ENCODE peak calls at places on chromosomes 2 and 18, in five cellular contexts. M is HepG2, G is A549, L is H1, P is tibial nerve. S is an unnamed sample.

GRCh38 chr18:55588001-55588875 is at the start of gene TCF4:
- DNase-seq in M (no peak), G (peak; percentile 12), L (peak; percentile 72), P (peak; percentile 42), S (peak; percentile 30)

GRCh38 chr2:85166021-85166420 is 32.8 kb downstream of the TCF7L1 start:
- DNase-seq in M (no peak), G (no peak), L (no peak), P (no peak), S (no peak)

GRCh38 chr18:50560681-50561629 is 1.1 kb downstream of the MAPK4 start:
- DNase-seq in M (no peak), G (no peak), L (peak; percentile 73), P (no peak), S (no peak)

GRCh38 chr2:231228974-231229373 is 30.5 kb downstream of the ARMC9 start:
- DNase-seq in M (no peak), G (no peak), L (no peak), P (no peak), S (no peak)

GRCh38 chr2:130891968-130892367 is 55.3 kb downstream of the ARHGEF4 start:
- DNase-seq in M (no peak), G (no peak), L (no peak), P (no peak), S (no peak)

GRCh38 chr2:198863655-198864054 is 594.1 kb downstream of the SATB2 start:
- DNase-seq in M (no peak), G (no peak), L (no peak), P (no peak), S (no peak)

GRCh38 chr2:88521445-88522070 is 69.1 kb upstream of the FOXI3 start:
- DNase-seq in M (no peak), G (no peak), L (no peak), P (no peak), S (no peak)

GRCh38 chr2:196961889-196962288 is 35.4 kb upstream of the PGAP1 start:
- DNase-seq in M (no peak), G (no peak), L (no peak), P (no peak), S (no peak)

GRCh38 chr2:54724150-54724559 is 693 bp downstream of the EML6 start:
- DNase-seq in M (no peak), G (no peak), L (no peak), P (no peak), S (no peak)

DNA sequence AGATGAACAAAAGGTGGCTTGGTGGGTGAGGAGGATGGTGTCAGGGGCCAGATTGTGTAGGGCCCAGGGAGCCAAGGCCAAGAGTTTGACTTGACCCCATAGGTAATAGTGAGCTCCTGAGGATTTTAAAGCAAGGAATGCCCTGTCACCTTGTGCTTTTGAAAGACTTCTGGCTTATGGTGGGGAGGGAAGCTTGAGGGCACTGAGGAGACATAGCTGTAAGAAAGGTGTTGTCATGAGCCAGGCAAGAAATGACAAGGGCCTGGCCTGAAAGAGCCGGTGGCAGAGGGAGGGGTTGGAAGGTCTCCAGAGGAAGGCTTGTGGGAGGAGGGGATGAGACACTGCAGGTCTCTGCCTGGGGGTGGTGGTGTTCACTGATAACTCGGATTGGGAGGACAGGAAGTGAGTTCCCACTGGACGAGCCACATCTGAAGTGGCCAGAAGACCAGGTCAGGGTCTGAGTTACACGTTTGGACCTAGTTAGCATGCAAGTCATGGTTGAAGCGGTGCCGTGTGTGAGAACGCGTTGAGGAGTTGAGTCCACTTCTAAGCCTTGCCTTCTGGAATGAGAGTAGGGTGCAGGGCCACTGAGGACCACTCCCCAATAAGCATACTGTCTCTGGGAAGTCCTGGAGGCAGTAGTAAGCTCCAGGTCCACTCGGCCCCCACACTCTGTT is 64.3 kb downstream of the TET3 start:
- DNase-seq in M (no peak), G (no peak), L (no peak), P (no peak), S (no peak)
- TF ChIP-seq EP300 in M (no peak), G (no peak), L (no peak), P (no peak), S (no peak)

GRCh38 chr2:136131961-136132839 is 14.3 kb upstream of the CXCR4 start:
- DNase-seq in M (no peak), G (no peak), L (no peak), P (no peak), S (peak; percentile 59)
- TF ChIP-seq EP300 in M (no peak), G (no peak), L (no peak), P (no peak), S (no peak)

GRCh38 chr2:219419331-219420197 is 1.4 kb downstream of the DES start:
- DNase-seq in M (no peak), G (no peak), L (no peak), P (no peak), S (no peak)

GRCh38 chr2:219417374-219417773 is 803 bp upstream of the DES start:
- DNase-seq in M (no peak), G (no peak), L (no peak), P (no peak), S (no peak)

GRCh38 chr2:219416938-219417337 is 1.2 kb upstream of the DES start:
- DNase-seq in M (no peak), G (no peak), L (no peak), P (no peak), S (no peak)

GRCh38 chr2:219418570-219419189 is 503 bp downstream of the DES start:
- DNase-seq in M (no peak), G (no peak), L (no peak), P (no peak), S (no peak)

DNA sequence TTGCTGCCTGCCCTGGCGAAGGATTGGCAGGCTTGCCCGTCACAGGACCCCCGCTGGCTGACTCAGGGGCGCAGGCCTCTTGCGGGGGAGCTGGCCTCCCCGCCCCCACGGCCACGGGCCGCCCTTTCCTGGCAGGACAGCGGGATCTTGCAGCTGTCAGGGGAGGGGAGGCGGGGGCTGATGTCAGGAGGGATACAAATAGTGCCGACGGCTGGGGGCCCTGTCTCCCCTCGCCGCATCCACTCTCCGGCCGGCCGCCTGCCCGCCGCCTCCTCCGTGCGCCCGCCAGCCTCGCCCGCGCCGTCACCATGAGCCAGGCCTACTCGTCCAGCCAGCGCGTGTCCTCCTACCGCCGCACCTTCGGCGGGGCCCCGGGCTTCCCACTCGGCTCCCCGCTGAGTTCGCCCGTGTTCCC is at the start of gene DES:
- DNase-seq in M (no peak), G (no peak), L (no peak), P (no peak), S (peak; percentile 52)
- TF ChIP-seq EP300 in M (no peak), G (no peak), L (no peak), P (no peak), S (peak; percentile 72)

GRCh38 chr2:190468814-190469569 is 60.8 kb downstream of the MFSD6 start:
- DNase-seq in M (peak; percentile 40), G (peak; percentile 39), L (no peak), P (peak; percentile 88), S (peak; percentile 83)
- TF ChIP-seq EP300 in M (no peak), G (no peak), L (no peak), P (no peak), S (peak; percentile 8)

GRCh38 chr2:149422337-149422990 is 92.1 kb downstream of the LYPD6 start:
- DNase-seq in M (no peak), G (no peak), L (no peak), P (no peak), S (no peak)
- TF ChIP-seq EP300 in M (no peak), G (no peak), L (no peak), P (no peak), S (no peak)

DNA sequence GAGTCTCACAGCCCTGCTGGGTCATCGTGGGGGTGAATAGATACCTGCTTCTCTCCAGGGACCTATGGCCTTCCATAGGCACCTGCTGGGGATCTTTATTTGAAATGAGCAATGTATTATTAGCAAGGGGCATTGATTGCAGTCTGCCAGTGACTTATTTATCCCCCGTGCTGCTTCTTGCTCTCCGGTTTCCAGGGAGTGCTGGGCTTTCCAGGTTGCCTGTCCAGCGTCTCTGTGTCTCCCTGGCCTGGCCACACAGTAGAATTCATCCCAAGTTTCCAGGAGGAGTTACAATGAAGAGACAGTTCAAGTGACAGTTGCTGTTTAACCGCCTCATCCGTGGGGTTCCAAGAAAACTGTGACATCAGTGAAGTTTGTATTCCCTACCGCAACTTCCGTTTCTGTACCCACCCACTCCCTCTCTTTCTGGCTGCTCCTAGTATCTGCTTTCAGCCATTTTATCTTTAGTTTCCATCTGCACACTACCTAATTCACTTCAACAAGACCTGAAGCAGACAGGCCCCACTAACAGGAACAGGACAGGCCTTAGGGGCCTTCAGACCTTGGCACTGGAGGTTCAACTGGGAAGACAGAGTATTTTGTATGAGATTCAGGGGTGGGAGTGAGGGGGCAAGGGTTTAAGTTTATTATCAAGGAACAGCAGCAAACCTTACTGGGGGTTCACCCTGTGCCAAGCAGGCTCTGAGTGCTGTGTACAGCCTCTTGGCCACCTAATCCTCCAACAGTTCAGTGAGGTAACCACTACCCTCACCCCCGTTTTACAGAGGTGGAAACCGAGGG is 134.8 kb downstream of the PRKCE start:
- DNase-seq in M (no peak), G (no peak), L (no peak), P (no peak), S (no peak)
- TF ChIP-seq EP300 in M (no peak), G (no peak), L (no peak), P (no peak), S (no peak)

DNA sequence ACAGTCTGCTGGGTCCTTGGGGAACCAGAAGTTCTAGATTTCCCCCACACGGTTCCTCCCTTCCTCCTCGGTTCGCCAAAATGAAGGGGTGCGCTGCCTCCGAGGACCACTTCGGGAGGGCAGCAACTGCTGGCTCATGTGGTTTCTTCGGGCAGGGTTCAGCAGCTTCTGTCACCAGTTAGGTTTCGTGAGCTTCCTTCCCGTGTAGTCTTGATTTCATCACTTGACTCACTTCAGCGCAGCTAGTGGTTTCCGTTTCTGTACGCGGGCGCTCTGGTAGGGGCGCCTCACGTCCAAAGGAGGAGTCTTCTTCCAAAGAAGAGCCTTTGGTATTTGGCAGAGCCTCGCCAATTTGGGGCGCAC is 454 bp upstream of the GALNT3 start:
- DNase-seq in M (no peak), G (no peak), L (no peak), P (peak; percentile 14), S (peak; percentile 69)
- TF ChIP-seq EP300 in M (no peak), G (no peak), L (no peak), P (no peak), S (no peak)